ENCODE peak calls at places on chromosome 6, in four cellular contexts. One of them, this sample, is unnamed.
A peak's percentile ranks its signal among the peaks of the same experiment; 100 is the strongest.

GRCh38 chr6:25613415-25613814 is 38.6 kb upstream of the SCGN start:
- DNase-seq in GM23248: no peak
- DNase-seq in CD4-positive, CD25-positive, alpha-beta regulatory T cell: no peak
- DNase-seq in GDM1: no peak
- DNase-seq in this sample: no peak

GRCh38 chr6:128519132-128519930 is 1.1 kb downstream of the PTPRK start:
- DNase-seq in GDM1: no peak
- DNase-seq in GM23248: peak; percentile 73
- DNase-seq in CD4-positive, CD25-positive, alpha-beta regulatory T cell: no peak
- DNase-seq in this sample: no peak

GRCh38 chr6:127192911-127193503 is 73.7 kb upstream of the RNF146 start:
- DNase-seq in GM23248: peak; percentile 81
- DNase-seq in CD4-positive, CD25-positive, alpha-beta regulatory T cell: no peak
- DNase-seq in GDM1: no peak
- DNase-seq in this sample: no peak

GRCh38 chr6:13989424-13990144 is 64.8 kb downstream of the RNF182 start:
- DNase-seq in GDM1: no peak
- DNase-seq in CD4-positive, CD25-positive, alpha-beta regulatory T cell: no peak
- DNase-seq in GM23248: no peak
- DNase-seq in this sample: no peak

GRCh38 chr6:38067263-38067980 is 247.9 kb downstream of the ZFAND3 start:
- DNase-seq in CD4-positive, CD25-positive, alpha-beta regulatory T cell: no peak
- DNase-seq in GM23248: no peak
- DNase-seq in GDM1: no peak
- DNase-seq in this sample: no peak

GRCh38 chr6:118668761-118669411 is 17.5 kb upstream of the CEP85L start:
- DNase-seq in GM23248: peak; percentile 57
- DNase-seq in GDM1: no peak
- DNase-seq in CD4-positive, CD25-positive, alpha-beta regulatory T cell: no peak
- DNase-seq in this sample: no peak

GRCh38 chr6:127514396-127515227 is 4.5 kb downstream of the MTCL3 start:
- DNase-seq in GDM1: no peak
- DNase-seq in GM23248: peak; percentile 83
- DNase-seq in CD4-positive, CD25-positive, alpha-beta regulatory T cell: peak; percentile 22
- DNase-seq in this sample: no peak

GRCh38 chr6:167044696-167045095 is 45.5 kb downstream of the CEP43 start:
- DNase-seq in GM23248: peak; percentile 66
- DNase-seq in CD4-positive, CD25-positive, alpha-beta regulatory T cell: no peak
- DNase-seq in GDM1: no peak
- DNase-seq in this sample: no peak

GRCh38 chr6:120569689-120570088 is 764.6 kb downstream of the TBC1D32 start:
- DNase-seq in CD4-positive, CD25-positive, alpha-beta regulatory T cell: no peak
- DNase-seq in GDM1: no peak
- DNase-seq in GM23248: no peak
- DNase-seq in this sample: no peak

GRCh38 chr6:161074496-161075140 is 83.0 kb downstream of the MAP3K4 start:
- DNase-seq in GM23248: no peak
- DNase-seq in CD4-positive, CD25-positive, alpha-beta regulatory T cell: no peak
- DNase-seq in GDM1: no peak
- DNase-seq in this sample: no peak

GRCh38 chr6:38346291-38347079 is 293.2 kb downstream of the BTBD9 start:
- DNase-seq in GM23248: peak; percentile 84
- DNase-seq in GDM1: no peak
- DNase-seq in CD4-positive, CD25-positive, alpha-beta regulatory T cell: no peak
- DNase-seq in this sample: no peak

GRCh38 chr6:170253226-170253909 is 37.5 kb downstream of the DLL1 start:
- DNase-seq in GM23248: no peak
- DNase-seq in CD4-positive, CD25-positive, alpha-beta regulatory T cell: no peak
- DNase-seq in GDM1: no peak
- DNase-seq in this sample: no peak

GRCh38 chr6:26570027-26570809 is 26.5 kb upstream of the ABT1 start:
- DNase-seq in GDM1: no peak
- DNase-seq in CD4-positive, CD25-positive, alpha-beta regulatory T cell: no peak
- DNase-seq in GM23248: no peak
- DNase-seq in this sample: no peak

GRCh38 chr6:126657556-126658129 is 317.7 kb downstream of the CENPW start:
- DNase-seq in GDM1: no peak
- DNase-seq in GM23248: peak; percentile 73
- DNase-seq in CD4-positive, CD25-positive, alpha-beta regulatory T cell: no peak
- DNase-seq in this sample: no peak

GRCh38 chr6:157265186-157265585 is 58.1 kb downstream of the TMEM242 start:
- DNase-seq in CD4-positive, CD25-positive, alpha-beta regulatory T cell: no peak
- DNase-seq in GDM1: no peak
- DNase-seq in GM23248: no peak
- DNase-seq in this sample: no peak

GRCh38 chr6:166643907-166644590 is 17.0 kb upstream of the RPS6KA2 start:
- DNase-seq in GM23248: no peak
- DNase-seq in GDM1: no peak
- DNase-seq in CD4-positive, CD25-positive, alpha-beta regulatory T cell: no peak
- DNase-seq in this sample: no peak

GRCh38 chr6:152300517-152300916 is 336.6 kb downstream of the SYNE1 start:
- DNase-seq in GM23248: no peak
- DNase-seq in CD4-positive, CD25-positive, alpha-beta regulatory T cell: no peak
- DNase-seq in GDM1: no peak
- DNase-seq in this sample: no peak

GRCh38 chr6:19697744-19698290 is 139.4 kb upstream of the ID4 start:
- DNase-seq in CD4-positive, CD25-positive, alpha-beta regulatory T cell: no peak
- DNase-seq in GM23248: peak; percentile 91
- DNase-seq in GDM1: no peak
- DNase-seq in this sample: no peak

GRCh38 chr6:37004044-37004984 is 1.1 kb upstream of the FGD2 start:
- DNase-seq in CD4-positive, CD25-positive, alpha-beta regulatory T cell: no peak
- DNase-seq in GDM1: no peak
- DNase-seq in GM23248: no peak
- DNase-seq in this sample: no peak

GRCh38 chr6:163418273-163419029 is 3.9 kb downstream of the QKI start:
- DNase-seq in GM23248: peak; percentile 27
- DNase-seq in CD4-positive, CD25-positive, alpha-beta regulatory T cell: no peak
- DNase-seq in GDM1: no peak
- DNase-seq in this sample: no peak

GRCh38 chr6:98747960-98748359 is 86.4 kb upstream of the POU3F2 start:
- DNase-seq in CD4-positive, CD25-positive, alpha-beta regulatory T cell: no peak
- DNase-seq in GM23248: peak; percentile 3
- DNase-seq in GDM1: no peak
- DNase-seq in this sample: no peak

GRCh38 chr6:104118274-104118673 is 741.4 kb downstream of the HACE1 start:
- DNase-seq in CD4-positive, CD25-positive, alpha-beta regulatory T cell: no peak
- DNase-seq in GM23248: peak; percentile 19
- DNase-seq in GDM1: no peak
- DNase-seq in this sample: no peak

GRCh38 chr6:33609444-33610034 is 11.6 kb upstream of the ITPR3 start:
- DNase-seq in GDM1: no peak
- DNase-seq in CD4-positive, CD25-positive, alpha-beta regulatory T cell: no peak
- DNase-seq in GM23248: peak; percentile 97
- DNase-seq in this sample: no peak

GRCh38 chr6:1856381-1856780 is 246.7 kb downstream of the FOXC1 start:
- DNase-seq in GDM1: no peak
- DNase-seq in CD4-positive, CD25-positive, alpha-beta regulatory T cell: no peak
- DNase-seq in GM23248: peak; percentile 2
- DNase-seq in this sample: no peak

GRCh38 chr6:15066433-15067337 is 179.2 kb upstream of the JARID2 start:
- DNase-seq in GM23248: peak; percentile 88
- DNase-seq in GDM1: peak; percentile 73
- DNase-seq in CD4-positive, CD25-positive, alpha-beta regulatory T cell: no peak
- DNase-seq in this sample: no peak

GRCh38 chr6:41375598-41376151 is 40.3 kb downstream of the NCR2 start:
- DNase-seq in GDM1: no peak
- DNase-seq in GM23248: no peak
- DNase-seq in CD4-positive, CD25-positive, alpha-beta regulatory T cell: no peak
- DNase-seq in this sample: no peak

GRCh38 chr6:1527098-1527497 is 82.6 kb upstream of the FOXC1 start:
- DNase-seq in GM23248: peak; percentile 37
- DNase-seq in GDM1: no peak
- DNase-seq in CD4-positive, CD25-positive, alpha-beta regulatory T cell: no peak
- DNase-seq in this sample: peak; percentile 57

GRCh38 chr6:109420751-109421150 is 19.7 kb downstream of the PPIL6 start:
- DNase-seq in CD4-positive, CD25-positive, alpha-beta regulatory T cell: no peak
- DNase-seq in GDM1: peak; percentile 69
- DNase-seq in GM23248: no peak
- DNase-seq in this sample: no peak

GRCh38 chr6:31272856-31273626 is 1.1 kb upstream of the HLA-C start:
- DNase-seq in GDM1: no peak
- DNase-seq in CD4-positive, CD25-positive, alpha-beta regulatory T cell: no peak
- DNase-seq in GM23248: peak; percentile 9
- DNase-seq in this sample: peak; percentile 34

GRCh38 chr6:11069760-11070159 is 23.9 kb upstream of the SMIM13 start:
- DNase-seq in GDM1: no peak
- DNase-seq in GM23248: peak; percentile 31
- DNase-seq in CD4-positive, CD25-positive, alpha-beta regulatory T cell: no peak
- DNase-seq in this sample: no peak

GRCh38 chr6:152232494-152233151 is 404.5 kb downstream of the SYNE1 start:
- DNase-seq in GDM1: no peak
- DNase-seq in CD4-positive, CD25-positive, alpha-beta regulatory T cell: no peak
- DNase-seq in GM23248: peak; percentile 76
- DNase-seq in this sample: no peak

This sample was measured in immature natural killer cell.